ENCODE peak calls at places on chromosomes 3 and 15, in ten cellular contexts. One of them, this sample, is unnamed.

GRCh38 chr15:80090041-80090440 is 30.6 kb downstream of the ZFAND6 start:
- DNase-seq in iPS-NIHi11: no peak
- DNase-seq in HuH-7: no peak
- DNase-seq in fibroblast of the aortic adventitia: no peak
- DNase-seq in Peyer's patch: no peak
- DNase-seq in sciatic nerve: no peak
- DNase-seq in left colon: no peak
- DNase-seq in endothelial cell of umbilical vein: no peak
- DNase-seq in stimulated activated naive CD4-positive, alpha-beta T cell: no peak
- DNase-seq in fibroblast of the conjunctiva: no peak
- DNase-seq in this sample: no peak

GRCh38 chr3:125440559-125440955 is 65.4 kb upstream of the ZNF148 start:
- DNase-seq in iPS-NIHi11: no peak
- DNase-seq in HuH-7: peak
- DNase-seq in fibroblast of the aortic adventitia: no peak
- DNase-seq in Peyer's patch: no peak
- DNase-seq in sciatic nerve: no peak
- DNase-seq in left colon: peak
- DNase-seq in endothelial cell of umbilical vein: no peak
- DNase-seq in stimulated activated naive CD4-positive, alpha-beta T cell: no peak
- DNase-seq in fibroblast of the conjunctiva: no peak
- DNase-seq in this sample: no peak

GRCh38 chr3:123723527-123724168 is 138.8 kb upstream of the HACD2 start:
- DNase-seq in iPS-NIHi11: peak
- DNase-seq in HuH-7: peak
- DNase-seq in fibroblast of the aortic adventitia: peak
- DNase-seq in Peyer's patch: no peak
- DNase-seq in sciatic nerve: no peak
- DNase-seq in left colon: peak
- DNase-seq in endothelial cell of umbilical vein: peak
- DNase-seq in stimulated activated naive CD4-positive, alpha-beta T cell: peak
- DNase-seq in fibroblast of the conjunctiva: peak
- DNase-seq in this sample: peak

GRCh38 chr15:71111950-71112349 is 3.3 kb upstream of the THSD4 start:
- DNase-seq in iPS-NIHi11: no peak
- DNase-seq in HuH-7: no peak
- DNase-seq in fibroblast of the aortic adventitia: no peak
- DNase-seq in Peyer's patch: no peak
- DNase-seq in sciatic nerve: no peak
- DNase-seq in left colon: no peak
- DNase-seq in endothelial cell of umbilical vein: no peak
- DNase-seq in stimulated activated naive CD4-positive, alpha-beta T cell: no peak
- DNase-seq in fibroblast of the conjunctiva: no peak
- DNase-seq in this sample: no peak

GRCh38 chr3:98343647-98344507 is 9.8 kb upstream of the OR5K4 start:
- DNase-seq in iPS-NIHi11: peak
- DNase-seq in HuH-7: peak
- DNase-seq in fibroblast of the aortic adventitia: peak
- DNase-seq in Peyer's patch: no peak
- DNase-seq in sciatic nerve: no peak
- DNase-seq in left colon: no peak
- DNase-seq in endothelial cell of umbilical vein: peak
- DNase-seq in stimulated activated naive CD4-positive, alpha-beta T cell: peak
- DNase-seq in fibroblast of the conjunctiva: no peak
- DNase-seq in this sample: peak

GRCh38 chr15:66110788-66111187 is 142.8 kb downstream of the MEGF11 start:
- DNase-seq in iPS-NIHi11: no peak
- DNase-seq in HuH-7: no peak
- DNase-seq in fibroblast of the aortic adventitia: no peak
- DNase-seq in Peyer's patch: no peak
- DNase-seq in sciatic nerve: no peak
- DNase-seq in left colon: no peak
- DNase-seq in endothelial cell of umbilical vein: no peak
- DNase-seq in stimulated activated naive CD4-positive, alpha-beta T cell: no peak
- DNase-seq in fibroblast of the conjunctiva: no peak
- DNase-seq in this sample: no peak

GRCh38 chr15:36401586-36401966 is 177.8 kb upstream of the CDIN1 start:
- DNase-seq in iPS-NIHi11: no peak
- DNase-seq in HuH-7: no peak
- DNase-seq in fibroblast of the aortic adventitia: peak
- DNase-seq in Peyer's patch: no peak
- DNase-seq in sciatic nerve: no peak
- DNase-seq in left colon: no peak
- DNase-seq in endothelial cell of umbilical vein: no peak
- DNase-seq in stimulated activated naive CD4-positive, alpha-beta T cell: no peak
- DNase-seq in fibroblast of the conjunctiva: no peak
- DNase-seq in this sample: no peak

GRCh38 chr15:28098766-28099554 is at the start of gene OCA2:
- DNase-seq in iPS-NIHi11: peak
- DNase-seq in HuH-7: peak
- DNase-seq in fibroblast of the aortic adventitia: peak
- DNase-seq in Peyer's patch: peak
- DNase-seq in sciatic nerve: peak
- DNase-seq in left colon: peak
- DNase-seq in endothelial cell of umbilical vein: no peak
- DNase-seq in stimulated activated naive CD4-positive, alpha-beta T cell: peak
- DNase-seq in fibroblast of the conjunctiva: peak
- DNase-seq in this sample: peak

GRCh38 chr3:198071602-198072285 is 111.7 kb downstream of the LMLN start:
- DNase-seq in iPS-NIHi11: peak
- DNase-seq in HuH-7: no peak
- DNase-seq in fibroblast of the aortic adventitia: peak
- DNase-seq in Peyer's patch: no peak
- DNase-seq in sciatic nerve: no peak
- DNase-seq in left colon: no peak
- DNase-seq in endothelial cell of umbilical vein: peak
- DNase-seq in stimulated activated naive CD4-positive, alpha-beta T cell: no peak
- DNase-seq in fibroblast of the conjunctiva: peak
- DNase-seq in this sample: peak

GRCh38 chr3:194184265-194184751 is 48.4 kb downstream of the HES1 start:
- DNase-seq in iPS-NIHi11: no peak
- DNase-seq in HuH-7: no peak
- DNase-seq in fibroblast of the aortic adventitia: no peak
- DNase-seq in Peyer's patch: no peak
- DNase-seq in sciatic nerve: no peak
- DNase-seq in left colon: no peak
- DNase-seq in endothelial cell of umbilical vein: peak
- DNase-seq in stimulated activated naive CD4-positive, alpha-beta T cell: no peak
- DNase-seq in fibroblast of the conjunctiva: no peak
- DNase-seq in this sample: peak

GRCh38 chr3:77411334-77411733 is 371.4 kb downstream of the ROBO2 start:
- DNase-seq in iPS-NIHi11: no peak
- DNase-seq in HuH-7: no peak
- DNase-seq in fibroblast of the aortic adventitia: no peak
- DNase-seq in Peyer's patch: no peak
- DNase-seq in sciatic nerve: no peak
- DNase-seq in left colon: no peak
- DNase-seq in endothelial cell of umbilical vein: no peak
- DNase-seq in stimulated activated naive CD4-positive, alpha-beta T cell: no peak
- DNase-seq in fibroblast of the conjunctiva: no peak
- DNase-seq in this sample: no peak

GRCh38 chr15:79853492-79854328 is 43.1 kb downstream of the MTHFS start:
- DNase-seq in iPS-NIHi11: peak
- DNase-seq in HuH-7: peak
- DNase-seq in fibroblast of the aortic adventitia: peak
- DNase-seq in Peyer's patch: peak
- DNase-seq in sciatic nerve: peak
- DNase-seq in left colon: peak
- DNase-seq in endothelial cell of umbilical vein: peak
- DNase-seq in stimulated activated naive CD4-positive, alpha-beta T cell: peak
- DNase-seq in fibroblast of the conjunctiva: peak
- DNase-seq in this sample: peak

GRCh38 chr3:50637012-50637411 is 20.1 kb downstream of the MAPKAPK3 start:
- DNase-seq in iPS-NIHi11: peak
- DNase-seq in HuH-7: no peak
- DNase-seq in fibroblast of the aortic adventitia: no peak
- DNase-seq in Peyer's patch: no peak
- DNase-seq in sciatic nerve: no peak
- DNase-seq in left colon: no peak
- DNase-seq in endothelial cell of umbilical vein: no peak
- DNase-seq in stimulated activated naive CD4-positive, alpha-beta T cell: no peak
- DNase-seq in fibroblast of the conjunctiva: no peak
- DNase-seq in this sample: peak

GRCh38 chr15:101362986-101363566 is 68.0 kb upstream of the SNRPA1 start:
- DNase-seq in iPS-NIHi11: no peak
- DNase-seq in HuH-7: no peak
- DNase-seq in fibroblast of the aortic adventitia: no peak
- DNase-seq in Peyer's patch: no peak
- DNase-seq in sciatic nerve: no peak
- DNase-seq in left colon: no peak
- DNase-seq in endothelial cell of umbilical vein: no peak
- DNase-seq in stimulated activated naive CD4-positive, alpha-beta T cell: no peak
- DNase-seq in fibroblast of the conjunctiva: no peak
- DNase-seq in this sample: no peak

GRCh38 chr15:64490598-64491259 is 30.4 kb downstream of the ZNF609 start:
- DNase-seq in iPS-NIHi11: no peak
- DNase-seq in HuH-7: no peak
- DNase-seq in fibroblast of the aortic adventitia: peak
- DNase-seq in Peyer's patch: no peak
- DNase-seq in sciatic nerve: no peak
- DNase-seq in left colon: no peak
- DNase-seq in endothelial cell of umbilical vein: no peak
- DNase-seq in stimulated activated naive CD4-positive, alpha-beta T cell: no peak
- DNase-seq in fibroblast of the conjunctiva: peak
- DNase-seq in this sample: no peak

GRCh38 chr3:131341761-131342160 is 39.8 kb upstream of the NUDT16 start:
- DNase-seq in iPS-NIHi11: no peak
- DNase-seq in HuH-7: no peak
- DNase-seq in fibroblast of the aortic adventitia: no peak
- DNase-seq in Peyer's patch: no peak
- DNase-seq in sciatic nerve: no peak
- DNase-seq in left colon: no peak
- DNase-seq in endothelial cell of umbilical vein: no peak
- DNase-seq in stimulated activated naive CD4-positive, alpha-beta T cell: no peak
- DNase-seq in fibroblast of the conjunctiva: no peak
- DNase-seq in this sample: no peak

GRCh38 chr3:72018339-72018984 is 233.5 kb upstream of the PROK2 start:
- DNase-seq in iPS-NIHi11: no peak
- DNase-seq in HuH-7: peak
- DNase-seq in fibroblast of the aortic adventitia: peak
- DNase-seq in Peyer's patch: no peak
- DNase-seq in sciatic nerve: no peak
- DNase-seq in left colon: no peak
- DNase-seq in endothelial cell of umbilical vein: no peak
- DNase-seq in stimulated activated naive CD4-positive, alpha-beta T cell: no peak
- DNase-seq in fibroblast of the conjunctiva: no peak
- DNase-seq in this sample: peak

GRCh38 chr3:48428088-48428862 is 1.6 kb downstream of the PLXNB1 start:
- DNase-seq in iPS-NIHi11: no peak
- DNase-seq in HuH-7: peak
- DNase-seq in fibroblast of the aortic adventitia: no peak
- DNase-seq in Peyer's patch: no peak
- DNase-seq in sciatic nerve: no peak
- DNase-seq in left colon: peak
- DNase-seq in endothelial cell of umbilical vein: no peak
- DNase-seq in stimulated activated naive CD4-positive, alpha-beta T cell: no peak
- DNase-seq in fibroblast of the conjunctiva: no peak
- DNase-seq in this sample: peak

GRCh38 chr3:127422663-127423375 is 135.0 kb upstream of the PRR20G start:
- DNase-seq in iPS-NIHi11: peak
- DNase-seq in HuH-7: no peak
- DNase-seq in fibroblast of the aortic adventitia: no peak
- DNase-seq in Peyer's patch: no peak
- DNase-seq in sciatic nerve: no peak
- DNase-seq in left colon: no peak
- DNase-seq in endothelial cell of umbilical vein: no peak
- DNase-seq in stimulated activated naive CD4-positive, alpha-beta T cell: peak
- DNase-seq in fibroblast of the conjunctiva: no peak
- DNase-seq in this sample: no peak

GRCh38 chr15:89888214-89888804 is 5.5 kb downstream of the AP3S2 start:
- DNase-seq in iPS-NIHi11: no peak
- DNase-seq in HuH-7: peak
- DNase-seq in fibroblast of the aortic adventitia: peak
- DNase-seq in Peyer's patch: no peak
- DNase-seq in sciatic nerve: no peak
- DNase-seq in left colon: no peak
- DNase-seq in endothelial cell of umbilical vein: peak
- DNase-seq in stimulated activated naive CD4-positive, alpha-beta T cell: no peak
- DNase-seq in fibroblast of the conjunctiva: peak
- DNase-seq in this sample: no peak

GRCh38 chr3:149813367-149814281 is 609 bp downstream of the RNF13 start:
- DNase-seq in iPS-NIHi11: peak
- DNase-seq in HuH-7: no peak
- DNase-seq in fibroblast of the aortic adventitia: peak
- DNase-seq in Peyer's patch: peak
- DNase-seq in sciatic nerve: no peak
- DNase-seq in left colon: no peak
- DNase-seq in endothelial cell of umbilical vein: peak
- DNase-seq in stimulated activated naive CD4-positive, alpha-beta T cell: peak
- DNase-seq in fibroblast of the conjunctiva: no peak
- DNase-seq in this sample: peak

GRCh38 chr3:62538706-62539356 is 165.5 kb upstream of the FEZF2 start:
- DNase-seq in iPS-NIHi11: peak
- DNase-seq in HuH-7: no peak
- DNase-seq in fibroblast of the aortic adventitia: no peak
- DNase-seq in Peyer's patch: no peak
- DNase-seq in sciatic nerve: no peak
- DNase-seq in left colon: no peak
- DNase-seq in endothelial cell of umbilical vein: no peak
- DNase-seq in stimulated activated naive CD4-positive, alpha-beta T cell: no peak
- DNase-seq in fibroblast of the conjunctiva: no peak
- DNase-seq in this sample: no peak

GRCh38 chr3:66353530-66353929 is 132.7 kb downstream of the SLC25A26 start:
- DNase-seq in iPS-NIHi11: no peak
- DNase-seq in HuH-7: no peak
- DNase-seq in fibroblast of the aortic adventitia: peak
- DNase-seq in Peyer's patch: no peak
- DNase-seq in sciatic nerve: no peak
- DNase-seq in left colon: no peak
- DNase-seq in endothelial cell of umbilical vein: no peak
- DNase-seq in stimulated activated naive CD4-positive, alpha-beta T cell: no peak
- DNase-seq in fibroblast of the conjunctiva: no peak
- DNase-seq in this sample: no peak

GRCh38 chr15:66803749-66804148 is 101.7 kb downstream of the SMAD6 start:
- DNase-seq in iPS-NIHi11: no peak
- DNase-seq in HuH-7: no peak
- DNase-seq in fibroblast of the aortic adventitia: no peak
- DNase-seq in Peyer's patch: no peak
- DNase-seq in sciatic nerve: no peak
- DNase-seq in left colon: no peak
- DNase-seq in endothelial cell of umbilical vein: no peak
- DNase-seq in stimulated activated naive CD4-positive, alpha-beta T cell: no peak
- DNase-seq in fibroblast of the conjunctiva: no peak
- DNase-seq in this sample: no peak

GRCh38 chr3:127710473-127710941 is 37.8 kb downstream of the ABTB1 start:
- DNase-seq in iPS-NIHi11: no peak
- DNase-seq in HuH-7: no peak
- DNase-seq in fibroblast of the aortic adventitia: peak
- DNase-seq in Peyer's patch: no peak
- DNase-seq in sciatic nerve: no peak
- DNase-seq in left colon: peak
- DNase-seq in endothelial cell of umbilical vein: no peak
- DNase-seq in stimulated activated naive CD4-positive, alpha-beta T cell: no peak
- DNase-seq in fibroblast of the conjunctiva: no peak
- DNase-seq in this sample: no peak

GRCh38 chr15:56568466-56569167 is 103.7 kb upstream of the MNS1 start:
- DNase-seq in iPS-NIHi11: no peak
- DNase-seq in HuH-7: no peak
- DNase-seq in fibroblast of the aortic adventitia: no peak
- DNase-seq in Peyer's patch: no peak
- DNase-seq in sciatic nerve: no peak
- DNase-seq in left colon: no peak
- DNase-seq in endothelial cell of umbilical vein: no peak
- DNase-seq in stimulated activated naive CD4-positive, alpha-beta T cell: no peak
- DNase-seq in fibroblast of the conjunctiva: no peak
- DNase-seq in this sample: peak

GRCh38 chr3:174331095-174331802 is 527.9 kb upstream of the NAALADL2 start:
- DNase-seq in iPS-NIHi11: no peak
- DNase-seq in HuH-7: no peak
- DNase-seq in fibroblast of the aortic adventitia: no peak
- DNase-seq in Peyer's patch: no peak
- DNase-seq in sciatic nerve: no peak
- DNase-seq in left colon: no peak
- DNase-seq in endothelial cell of umbilical vein: no peak
- DNase-seq in stimulated activated naive CD4-positive, alpha-beta T cell: no peak
- DNase-seq in fibroblast of the conjunctiva: no peak
- DNase-seq in this sample: no peak

GRCh38 chr3:177813322-177813721 is 616.0 kb upstream of the TBL1XR1 start:
- DNase-seq in iPS-NIHi11: no peak
- DNase-seq in HuH-7: no peak
- DNase-seq in fibroblast of the aortic adventitia: no peak
- DNase-seq in Peyer's patch: no peak
- DNase-seq in sciatic nerve: peak
- DNase-seq in left colon: no peak
- DNase-seq in endothelial cell of umbilical vein: peak
- DNase-seq in stimulated activated naive CD4-positive, alpha-beta T cell: no peak
- DNase-seq in fibroblast of the conjunctiva: no peak
- DNase-seq in this sample: no peak